ENCODE peak calls at places on chromosomes 3 and 15, in six cellular contexts. B is K562, D is HepG2, P is SK-N-SH, G is H1, Z is GM12878. L is an unnamed sample.
A peak's percentile ranks its signal among the peaks of the same experiment; 100 is the strongest.

GRCh38 chr15:31528846-31529245 is 202.2 kb downstream of the KLF13 start:
- DNase-seq in G (no peak), B (no peak), D (no peak), Z (no peak), P (no peak), L (no peak)

GRCh38 chr3:12328132-12328915 is 39.5 kb downstream of the PPARG start:
- DNase-seq in D (no peak), P (no peak), Z (no peak), G (no peak), B (no peak), L (peak; percentile 63)

GRCh38 chr3:53820756-53821580 is 25.3 kb downstream of the CHDH start:
- DNase-seq in D (no peak), G (no peak), B (no peak), P (no peak), Z (no peak), L (no peak)

GRCh38 chr3:119099785-119100184 is 46.2 kb upstream of the TEX55 start:
- DNase-seq in B (no peak), P (no peak), Z (no peak), G (no peak), D (no peak), L (no peak)

GRCh38 chr3:133460809-133461208 is 61.0 kb downstream of the BFSP2 start:
- DNase-seq in G (no peak), D (no peak), P (no peak), B (no peak), Z (no peak), L (no peak)

GRCh38 chr3:63442918-63443317 is 164.8 kb downstream of the SYNPR start:
- DNase-seq in D (no peak), G (no peak), P (no peak), Z (no peak), B (no peak), L (no peak)

GRCh38 chr15:73442968-73443367 is at the start of gene REC114:
- DNase-seq in D (no peak), Z (no peak), G (no peak), B (peak; percentile 28), P (no peak), L (no peak)

GRCh38 chr3:129599607-129600006 is 6.9 kb downstream of the PLXND1 start:
- DNase-seq in Z (no peak), P (no peak), G (peak; percentile 69), D (no peak), B (peak; percentile 45), L (peak; percentile 80)

GRCh38 chr3:45204136-45204535 is 22.0 kb downstream of the TMEM158 start:
- DNase-seq in G (no peak), B (no peak), D (no peak), Z (no peak), P (no peak), L (no peak)

GRCh38 chr3:184814214-184814613 is 2.2 kb downstream of the VPS8 start:
- DNase-seq in Z (peak; percentile 8), B (no peak), D (no peak), P (no peak), G (no peak), L (peak; percentile 45)

GRCh38 chr3:15439476-15439875 is 12.1 kb downstream of the EAF1 start:
- DNase-seq in B (no peak), D (no peak), P (no peak), G (no peak), Z (no peak), L (no peak)

GRCh38 chr3:134336587-134336986 is 37.7 kb downstream of the AMOTL2 start:
- DNase-seq in P (no peak), D (no peak), B (no peak), G (no peak), Z (no peak), L (no peak)

GRCh38 chr3:159637895-159638542 is 350.6 kb upstream of the IL12A start:
- DNase-seq in B (no peak), D (no peak), G (no peak), Z (no peak), P (no peak), L (no peak)

GRCh38 chr3:122947621-122948202 is 79.9 kb downstream of the SEMA5B start:
- DNase-seq in P (no peak), G (no peak), D (no peak), Z (no peak), B (no peak), L (no peak)

GRCh38 chr3:13479332-13479581 is 849 bp upstream of the HDAC11 start:
- DNase-seq in P (peak; percentile 59), G (no peak), Z (no peak), D (peak; percentile 55), B (peak; percentile 45), L (no peak)
- TF ChIP-seq GABPA in P (no peak), G (no peak), Z (no peak), D (no peak), B (no peak), L (no peak)

GRCh38 chr15:62071711-62072308 is 5.0 kb downstream of the C2CD4A start:
- DNase-seq in P (peak; percentile 52), G (no peak), B (peak; percentile 25), D (peak; percentile 29), Z (no peak), L (no peak)
- TF ChIP-seq GABPA in P (no peak), G (no peak), B (no peak), D (no peak), Z (no peak), L (no peak)

DNA sequence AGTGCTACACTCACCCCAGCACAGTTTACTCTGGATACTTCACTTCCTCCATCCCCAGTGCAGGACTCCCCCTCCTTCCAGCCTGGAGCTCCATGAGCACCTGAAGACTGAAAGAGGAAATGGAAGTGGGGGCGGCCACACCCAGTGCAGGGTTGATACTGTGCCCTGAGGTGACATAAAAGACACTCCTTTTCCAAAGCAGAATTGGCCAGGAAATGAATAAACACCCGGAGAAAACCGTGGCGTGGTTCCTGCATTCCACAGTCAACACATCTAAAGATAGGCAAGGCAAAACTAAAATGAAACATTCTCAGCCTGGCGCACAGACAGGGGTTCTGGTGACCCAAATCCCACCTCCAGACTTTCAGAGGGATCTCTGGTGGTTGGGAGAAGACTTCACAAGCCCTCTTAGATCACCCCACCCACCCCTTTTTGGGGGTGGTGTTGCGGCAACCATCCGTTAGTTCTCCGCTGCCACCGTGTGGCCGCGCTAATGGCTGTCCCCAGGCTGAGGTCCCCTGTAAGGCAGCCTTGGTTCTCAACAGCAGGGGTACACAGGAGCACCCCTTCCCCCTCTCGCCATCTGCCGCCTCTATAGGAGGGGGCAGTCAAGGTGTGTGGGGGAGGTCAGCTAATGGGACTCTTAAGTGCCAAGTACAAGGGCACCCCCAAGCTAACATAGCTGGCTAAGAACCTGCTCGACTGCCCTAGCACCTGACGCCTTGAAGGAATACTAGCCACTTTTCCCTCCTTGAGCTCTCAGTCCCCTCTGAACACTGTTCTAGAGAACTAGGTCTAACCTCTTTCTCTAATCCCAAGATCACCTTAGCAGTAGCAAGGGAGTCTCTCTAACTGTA is 2.6 kb upstream of the MST1R start:
- DNase-seq in Z (no peak), D (peak; percentile 33), B (peak; percentile 76), P (peak; percentile 87), G (peak; percentile 77), L (no peak)
- TF ChIP-seq GABPA in Z (no peak), D (no peak), B (no peak), P (no peak), G (no peak), L (no peak)

GRCh38 chr3:196688349-196688748 is 23.7 kb downstream of the CEP19 start:
- DNase-seq in B (no peak), Z (no peak), P (no peak), D (no peak), G (no peak), L (peak; percentile 92)
- TF ChIP-seq GABPA in B (peak; percentile 46), Z (no peak), P (no peak), D (no peak), G (no peak), L (peak; percentile 40)

GRCh38 chr15:47186071-47186470 is 531.2 kb upstream of the SEMA6D start:
- DNase-seq in G (no peak), D (no peak), P (no peak), Z (no peak), B (no peak), L (no peak)

GRCh38 chr15:47185222-47185800 is 532.0 kb upstream of the SEMA6D start:
- DNase-seq in Z (no peak), D (no peak), P (no peak), B (no peak), G (no peak), L (no peak)

GRCh38 chr15:47184405-47185221 is 532.7 kb upstream of the SEMA6D start:
- DNase-seq in Z (no peak), B (no peak), D (no peak), G (peak; percentile 80), P (peak; percentile 79), L (no peak)

GRCh38 chr15:47182818-47183217 is 534.5 kb upstream of the SEMA6D start:
- DNase-seq in D (no peak), G (no peak), B (no peak), Z (no peak), P (no peak), L (no peak)

DNA sequence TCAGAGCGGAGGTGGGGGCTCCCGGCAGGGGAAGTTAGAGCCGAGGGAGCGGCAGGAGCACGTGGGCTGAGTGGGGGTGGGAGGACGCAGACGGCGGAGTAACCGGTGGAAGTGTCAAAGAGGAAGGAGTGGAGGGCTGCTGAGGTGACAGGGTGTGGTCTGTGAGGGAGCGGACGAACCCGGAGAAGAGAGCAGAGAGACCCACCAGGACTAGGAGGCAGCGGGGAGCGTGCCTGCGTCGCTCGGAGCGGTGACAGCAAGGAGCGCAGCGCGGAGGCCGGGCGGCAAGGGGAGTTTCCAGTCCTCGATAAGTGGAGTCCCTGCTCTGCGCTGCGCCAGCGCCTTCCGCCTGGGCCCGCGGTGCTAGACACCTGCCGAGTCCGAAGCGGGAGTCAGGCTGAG is 533.3 kb upstream of the SEMA6D start:
- DNase-seq in B (no peak), G (no peak), Z (no peak), D (no peak), P (peak; percentile 75), L (peak; percentile 2)
- TF ChIP-seq GABPA in B (no peak), G (no peak), Z (no peak), D (no peak), P (no peak), L (no peak)

GRCh38 chr3:160756907-160757623 is 1.0 kb downstream of the PPM1L start:
- DNase-seq in Z (no peak), P (peak; percentile 4), B (no peak), G (peak; percentile 70), D (no peak), L (no peak)

GRCh38 chr3:160755776-160756304 is at the start of gene PPM1L:
- DNase-seq in D (no peak), Z (no peak), P (peak; percentile 76), B (peak; percentile 54), G (no peak), L (peak; percentile 78)

GRCh38 chr3:160754855-160755747 is 930 bp upstream of the PPM1L start:
- DNase-seq in P (peak; percentile 94), Z (peak; percentile 23), B (peak; percentile 96), D (peak; percentile 58), G (peak; percentile 83), L (peak; percentile 68)

GRCh38 chr3:160753953-160754352 is 2.1 kb upstream of the PPM1L start:
- DNase-seq in G (no peak), P (no peak), D (no peak), Z (no peak), B (no peak), L (no peak)

DNA sequence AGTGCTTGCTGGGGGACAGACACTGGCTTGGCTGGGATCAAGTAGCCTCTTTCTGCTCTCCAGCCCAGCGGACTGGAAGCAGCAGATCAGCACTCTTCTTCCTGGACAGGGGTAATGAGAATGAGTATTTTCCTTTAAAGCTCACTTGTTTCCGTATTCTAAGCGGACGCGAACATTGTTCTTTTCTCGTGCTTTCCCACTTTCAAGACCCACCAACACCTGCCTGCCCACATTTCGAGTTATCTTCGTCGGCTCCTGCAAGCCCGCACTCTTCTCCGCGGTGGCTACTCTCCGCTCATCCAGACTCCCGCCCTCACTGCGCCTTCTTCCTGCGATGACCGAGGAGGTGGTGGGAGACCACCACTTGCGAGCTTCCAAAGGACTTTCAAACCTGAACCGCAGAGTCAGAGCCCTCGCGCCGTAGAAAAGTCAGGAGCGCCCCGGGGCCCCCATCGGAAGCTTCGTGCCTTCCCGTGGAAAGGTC is 1.6 kb upstream of the PPM1L start:
- DNase-seq in P (peak; percentile 27), D (no peak), B (peak; percentile 21), G (peak; percentile 69), Z (no peak), L (no peak)
- TF ChIP-seq GABPA in P (no peak), D (no peak), B (no peak), G (peak; percentile 5), Z (no peak), L (no peak)

L was measured in HL-60.